ENCODE peak calls at places on chromosomes 7 and 10, in seven cellular contexts. X is Panc1; C is activated CD8-positive, alpha-beta T cell treated with anti-CD3 and anti-CD28 coated beads for 36 hours; K is fibroblast of mammary gland; P is esophagus squamous epithelium; M is sigmoid colon; F is fibroblast of pulmonary artery. O is an unnamed sample.

GRCh38 chr10:86480571-86480970 is 41.0 kb downstream of the WAPL start:
- DNase-seq in P (no peak), F (no peak), C (no peak), K (no peak), M (no peak), X (no peak), O (no peak)

GRCh38 chr7:119720541-119720940 is 552.4 kb upstream of the KCND2 start:
- DNase-seq in K (peak; percentile 94), F (peak; percentile 92), X (peak; percentile 2), P (no peak), C (no peak), M (no peak), O (peak; percentile 2)

GRCh38 chr10:47165711-47166404 is 134.1 kb upstream of the GDF10 start:
- DNase-seq in K (peak; percentile 60), X (no peak), P (no peak), M (peak; percentile 91), F (peak; percentile 92), C (peak; percentile 59), O (peak; percentile 83)

GRCh38 chr7:121020243-121020642 is 31.7 kb downstream of the CPED1 start:
- DNase-seq in C (no peak), M (no peak), K (peak; percentile 76), F (peak; percentile 77), P (no peak), X (no peak), O (peak; percentile 53)

GRCh38 chr7:94336009-94336408 is 58.7 kb upstream of the COL1A2 start:
- DNase-seq in X (no peak), K (no peak), P (no peak), M (no peak), F (no peak), C (no peak), O (no peak)

GRCh38 chr7:94374231-94374630 is 20.5 kb upstream of the COL1A2 start:
- DNase-seq in C (no peak), P (no peak), M (peak; percentile 94), F (peak; percentile 94), X (no peak), K (peak; percentile 89), O (peak; percentile 88)

GRCh38 chr10:97575101-97575668 is 2.6 kb downstream of the ANKRD2 start:
- DNase-seq in X (no peak), P (no peak), F (no peak), K (no peak), M (no peak), C (no peak), O (peak; percentile 5)

GRCh38 chr10:69994262-69994661 is 58.4 kb upstream of the MACROH2A2 start:
- DNase-seq in P (no peak), X (no peak), F (peak; percentile 62), C (peak; percentile 9), M (no peak), K (peak; percentile 58), O (peak; percentile 38)

GRCh38 chr7:114086491-114086905 is 167.7 kb upstream of the PPP1R3A start:
- DNase-seq in F (no peak), K (no peak), M (peak; percentile 75), P (no peak), X (no peak), C (peak; percentile 4), O (no peak)

GRCh38 chr7:53504914-53505313 is 469.5 kb downstream of the POM121L12 start:
- DNase-seq in M (no peak), K (no peak), C (no peak), X (no peak), F (no peak), P (no peak), O (no peak)

GRCh38 chr7:94400022-94400421 is 5.3 kb downstream of the COL1A2 start:
- DNase-seq in X (no peak), M (no peak), P (no peak), K (peak; percentile 10), F (peak; percentile 14), C (no peak), O (no peak)

GRCh38 chr10:126171555-126171954 is 216.7 kb downstream of the ADAM12 start:
- DNase-seq in M (no peak), F (peak; percentile 76), K (peak; percentile 97), P (no peak), C (no peak), X (no peak), O (peak; percentile 71)

GRCh38 chr10:59801171-59801570 is 47.9 kb upstream of the MRLN start:
- DNase-seq in P (no peak), K (no peak), C (no peak), F (no peak), X (no peak), M (no peak), O (no peak)

GRCh38 chr7:151769189-151769821 is 107.6 kb downstream of the PRKAG2 start:
- DNase-seq in X (no peak), F (no peak), K (no peak), P (no peak), C (peak; percentile 76), M (peak; percentile 60), O (no peak)

GRCh38 chr10:12833451-12833850 is 168.1 kb downstream of the CCDC3 start:
- DNase-seq in F (no peak), K (no peak), X (no peak), P (no peak), C (no peak), M (peak; percentile 20), O (no peak)

GRCh38 chr10:21681156-21681555 is 147.1 kb downstream of the MLLT10 start:
- DNase-seq in K (no peak), F (no peak), P (no peak), M (no peak), C (no peak), X (no peak), O (no peak)

GRCh38 chr7:42269161-42269560 is 32.2 kb upstream of the GLI3 start:
- DNase-seq in X (no peak), F (no peak), P (no peak), C (no peak), M (no peak), K (no peak), O (no peak)

GRCh38 chr7:981793-982510 is 1.0 kb upstream of the CYP2W1 start:
- DNase-seq in M (no peak), C (no peak), F (no peak), P (no peak), K (no peak), X (no peak), O (no peak)

GRCh38 chr7:114663502-114663901 is 248.9 kb downstream of the FOXP2 start:
- DNase-seq in F (peak; percentile 58), X (no peak), K (peak; percentile 43), P (no peak), C (no peak), M (no peak), O (peak; percentile 3)

GRCh38 chr7:55155351-55156117 is 136.7 kb downstream of the EGFR start:
- DNase-seq in F (no peak), X (no peak), C (no peak), M (no peak), P (no peak), K (no peak), O (no peak)

GRCh38 chr7:100835903-100836811 is 8.8 kb upstream of the EPHB4 start:
- DNase-seq in M (no peak), C (no peak), P (no peak), K (no peak), F (no peak), X (no peak), O (no peak)

GRCh38 chr7:84372155-84372621 is 177.6 kb upstream of the SEMA3A start:
- DNase-seq in M (no peak), C (peak; percentile 3), K (peak; percentile 97), F (peak; percentile 86), X (no peak), P (no peak), O (peak; percentile 94)

GRCh38 chr7:132347858-132348257 is 228.4 kb downstream of the PLXNA4 start:
- DNase-seq in K (no peak), M (no peak), P (no peak), C (no peak), F (no peak), X (no peak), O (no peak)

GRCh38 chr10:72158174-72158573 is 57.6 kb upstream of the ANAPC16 start:
- DNase-seq in P (no peak), K (no peak), X (no peak), M (no peak), F (no peak), C (no peak), O (no peak)

GRCh38 chr10:17181751-17182150 is 19.7 kb downstream of the TRDMT1 start:
- DNase-seq in F (peak; percentile 44), M (no peak), P (no peak), C (no peak), X (no peak), K (no peak), O (no peak)

DNA sequence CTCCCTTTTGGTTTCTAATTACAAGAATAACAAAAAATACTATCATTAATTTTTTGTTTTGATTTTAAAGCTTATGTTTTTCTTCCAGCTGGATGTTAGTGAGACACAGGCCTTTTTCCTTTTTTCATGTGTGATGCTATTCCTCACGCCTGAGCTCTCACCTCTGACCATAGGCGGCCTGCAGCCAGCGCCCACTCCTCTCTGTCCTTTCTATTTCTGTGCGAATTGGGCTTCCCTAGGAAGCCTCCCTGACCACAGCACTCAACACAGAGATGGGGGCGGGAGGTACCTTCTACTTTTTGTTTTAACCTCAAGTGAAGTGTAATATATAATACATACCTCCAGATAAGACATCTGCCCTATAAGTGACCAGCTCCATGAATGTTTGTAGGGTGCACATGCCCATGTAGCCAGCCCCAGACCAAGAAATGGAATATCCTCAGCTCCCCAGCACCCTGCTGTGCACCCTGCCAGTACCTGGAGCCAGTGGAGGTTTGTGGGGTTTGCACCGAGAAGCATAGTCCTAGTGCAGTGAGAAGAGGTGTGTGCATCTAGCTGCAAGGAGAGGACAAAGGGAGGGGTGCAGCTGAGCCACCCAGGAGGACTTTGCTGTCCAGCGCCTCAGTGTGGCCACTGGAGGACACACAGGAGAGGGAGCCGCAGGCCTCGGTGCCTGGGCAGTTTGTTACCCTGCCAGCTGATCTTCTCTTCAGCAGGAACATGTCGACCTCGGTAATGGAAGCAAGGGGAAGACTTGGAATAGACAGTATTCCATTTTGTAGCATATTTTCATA is 38.5 kb downstream of the BNIP3 start:
- DNase-seq in C (peak; percentile 42), K (peak; percentile 31), M (no peak), X (no peak), P (no peak), F (peak; percentile 24), O (no peak)
- TF ChIP-seq CTCF in C (peak; percentile 26), K (peak; percentile 41), M (no peak), X (peak; percentile 78), P (no peak), F (peak; percentile 46), O (peak; percentile 64)

GRCh38 chr7:45219801-45220200 is 62.2 kb downstream of the RAMP3 start:
- DNase-seq in P (no peak), M (no peak), F (no peak), K (no peak), C (no peak), X (no peak), O (no peak)
- TF ChIP-seq CTCF in P (no peak), M (no peak), F (no peak), K (no peak), C (no peak), X (no peak), O (no peak)

DNA sequence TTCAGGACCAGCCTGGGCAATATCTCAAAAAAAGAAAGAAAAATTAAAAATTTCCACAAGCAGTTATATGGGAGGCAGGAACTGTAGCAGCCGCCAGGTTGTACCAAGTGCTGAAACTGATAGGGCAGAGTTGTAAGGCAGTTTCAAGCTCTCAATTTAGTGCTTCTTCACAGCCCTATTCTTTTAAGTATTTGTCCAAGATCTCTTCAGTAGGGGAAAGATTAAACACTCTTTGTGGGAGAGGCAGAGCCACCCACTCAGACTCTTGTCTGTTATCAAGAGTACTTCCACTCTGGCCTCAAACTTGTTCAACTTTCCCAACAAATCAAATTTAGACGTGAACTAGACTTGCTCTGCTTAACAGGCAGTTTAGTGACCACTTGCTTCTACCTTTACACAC is 228.7 kb downstream of the REEP3 start:
- DNase-seq in M (no peak), P (no peak), X (no peak), F (no peak), K (no peak), C (no peak), O (no peak)
- TF ChIP-seq CTCF in M (no peak), P (no peak), X (no peak), F (no peak), K (no peak), C (no peak), O (no peak)

GRCh38 chr7:4837814-4838625 is 23.8 kb downstream of the PAPOLB start:
- DNase-seq in X (no peak), P (no peak), C (no peak), M (peak; percentile 46), K (no peak), F (no peak), O (no peak)
- TF ChIP-seq CTCF in X (no peak), P (no peak), C (no peak), M (no peak), K (no peak), F (no peak), O (no peak)